ENCODE peak calls at places on chromosomes 7 and 10, in five cellular contexts. X is GM23338, L is stomach, T is GM12878, O is SK-N-SH. I is an unnamed sample.

GRCh38 chr7:101237206-101238067 is at the start of gene CLDN15:
- DNase-seq in X (no peak), L (no peak), T (no peak), O (peak; percentile 39), I (no peak)

GRCh38 chr7:112596981-112597380 is 116.2 kb downstream of the LSMEM1 start:
- DNase-seq in X (no peak), L (no peak), T (no peak), O (no peak), I (no peak)

GRCh38 chr7:45704683-45705016 is 130.5 kb downstream of the ADCY1 start:
- DNase-seq in X (no peak), L (no peak), T (no peak), O (no peak), I (no peak)

GRCh38 chr10:11468126-11468742 is 143.2 kb downstream of the USP6NL start:
- DNase-seq in X (no peak), L (no peak), T (no peak), O (no peak), I (no peak)

GRCh38 chr7:2715341-2716231 is 27.6 kb downstream of the AMZ1 start:
- DNase-seq in X (no peak), L (no peak), T (no peak), O (no peak), I (no peak)

GRCh38 chr10:6501931-6502330 is 78.1 kb downstream of the PRKCQ start:
- DNase-seq in X (no peak), L (no peak), T (no peak), O (no peak), I (no peak)

GRCh38 chr10:33897255-33897893 is 562.9 kb upstream of the NRP1 start:
- DNase-seq in X (no peak), L (no peak), T (no peak), O (no peak), I (peak; percentile 65)

GRCh38 chr7:8217200-8218068 is 44.5 kb downstream of the ICA1 start:
- DNase-seq in X (peak; percentile 88), L (no peak), T (peak; percentile 43), O (peak; percentile 28), I (no peak)

GRCh38 chr10:110279062-110279986 is 25.4 kb downstream of the SMNDC1 start:
- DNase-seq in X (peak; percentile 79), L (peak; percentile 60), T (peak; percentile 28), O (peak; percentile 54), I (peak; percentile 67)

GRCh38 chr7:107652642-107653041 is 8.0 kb upstream of the SLC26A4 start:
- DNase-seq in X (no peak), L (no peak), T (no peak), O (no peak), I (no peak)

GRCh38 chr7:94059747-94060146 is 55.6 kb upstream of the BET1 start:
- DNase-seq in X (no peak), L (no peak), T (peak; percentile 33), O (no peak), I (no peak)

GRCh38 chr10:126502481-126502880 is 114.2 kb upstream of the ADAM12 start:
- DNase-seq in X (no peak), L (no peak), T (no peak), O (no peak), I (no peak)

GRCh38 chr10:16944961-16945360 is 127.7 kb upstream of the RSU1 start:
- DNase-seq in X (no peak), L (no peak), T (no peak), O (no peak), I (no peak)

GRCh38 chr10:73937333-73938020 is 26.5 kb downstream of the PLAU start:
- DNase-seq in X (no peak), L (no peak), T (no peak), O (no peak), I (no peak)

GRCh38 chr10:128050937-128051336 is 75.3 kb downstream of the MKI67 start:
- DNase-seq in X (no peak), L (no peak), T (no peak), O (no peak), I (no peak)

GRCh38 chr7:43764039-43764789 is 5.7 kb downstream of the BLVRA start:
- DNase-seq in X (no peak), L (peak; percentile 56), T (no peak), O (no peak), I (no peak)

GRCh38 chr10:24826022-24826421 is 102.3 kb upstream of the ARHGAP21 start:
- DNase-seq in X (no peak), L (no peak), T (no peak), O (no peak), I (no peak)

GRCh38 chr7:101775181-101775580 is 42.2 kb upstream of the CUX1 start:
- DNase-seq in X (no peak), L (no peak), T (no peak), O (no peak), I (no peak)

GRCh38 chr7:43647772-43648643 is 65.1 kb downstream of the STK17A start:
- DNase-seq in X (peak; percentile 39), L (peak; percentile 71), T (peak; percentile 85), O (peak; percentile 59), I (peak; percentile 71)

GRCh38 chr10:45368181-45368580 is 5.8 kb upstream of the ALOX5 start:
- DNase-seq in X (no peak), L (no peak), T (no peak), O (no peak), I (no peak)

GRCh38 chr7:122310119-122311021 is 5.8 kb upstream of the FEZF1 start:
- DNase-seq in X (peak; percentile 96), L (no peak), T (no peak), O (no peak), I (no peak)

GRCh38 chr10:49089789-49090595 is 25.3 kb downstream of the VSTM4 start:
- DNase-seq in X (no peak), L (no peak), T (no peak), O (no peak), I (no peak)

GRCh38 chr7:112790651-112790973 is 419 bp upstream of the TMEM168 start:
- DNase-seq in X (no peak), L (no peak), T (peak; percentile 44), O (no peak), I (no peak)

GRCh38 chr7:2014391-2015241 is 218.1 kb downstream of the MAD1L1 start:
- DNase-seq in X (no peak), L (no peak), T (no peak), O (peak; percentile 41), I (peak; percentile 43)

GRCh38 chr10:16182688-16183087 is 254.1 kb upstream of the PTER start:
- DNase-seq in X (no peak), L (no peak), T (no peak), O (peak; percentile 17), I (no peak)

GRCh38 chr7:18941197-18941596 is 176.2 kb downstream of the TWIST1 start:
- DNase-seq in X (no peak), L (no peak), T (no peak), O (no peak), I (no peak)

GRCh38 chr7:6478186-6478585 is 30.4 kb upstream of the DAGLB start:
- DNase-seq in X (no peak), L (no peak), T (no peak), O (no peak), I (no peak)

GRCh38 chr10:4947635-4948596 is 15.3 kb upstream of the AKR1C1 start:
- DNase-seq in X (no peak), L (no peak), T (no peak), O (no peak), I (no peak)

GRCh38 chr7:32476816-32477648 is 13.1 kb downstream of the LSM5 start:
- DNase-seq in X (no peak), L (no peak), T (no peak), O (no peak), I (peak; percentile 55)

GRCh38 chr10:96374985-96375830 is 16.4 kb upstream of the OPALIN start:
- DNase-seq in X (peak; percentile 95), L (peak; percentile 88), T (peak; percentile 45), O (peak; percentile 94), I (peak; percentile 83)

GRCh38 chr10:14880201-14880600 is 1.5 kb downstream of the SUV39H2 start:
- DNase-seq in X (peak; percentile 40), L (no peak), T (no peak), O (no peak), I (no peak)

GRCh38 chr7:24877790-24878311 is 102.1 kb downstream of the OSBPL3 start:
- DNase-seq in X (peak; percentile 46), L (no peak), T (peak; percentile 62), O (no peak), I (no peak)

GRCh38 chr10:22620929-22621328 is 93.4 kb downstream of the PIP4K2A start:
- DNase-seq in X (no peak), L (no peak), T (no peak), O (no peak), I (no peak)

DNA sequence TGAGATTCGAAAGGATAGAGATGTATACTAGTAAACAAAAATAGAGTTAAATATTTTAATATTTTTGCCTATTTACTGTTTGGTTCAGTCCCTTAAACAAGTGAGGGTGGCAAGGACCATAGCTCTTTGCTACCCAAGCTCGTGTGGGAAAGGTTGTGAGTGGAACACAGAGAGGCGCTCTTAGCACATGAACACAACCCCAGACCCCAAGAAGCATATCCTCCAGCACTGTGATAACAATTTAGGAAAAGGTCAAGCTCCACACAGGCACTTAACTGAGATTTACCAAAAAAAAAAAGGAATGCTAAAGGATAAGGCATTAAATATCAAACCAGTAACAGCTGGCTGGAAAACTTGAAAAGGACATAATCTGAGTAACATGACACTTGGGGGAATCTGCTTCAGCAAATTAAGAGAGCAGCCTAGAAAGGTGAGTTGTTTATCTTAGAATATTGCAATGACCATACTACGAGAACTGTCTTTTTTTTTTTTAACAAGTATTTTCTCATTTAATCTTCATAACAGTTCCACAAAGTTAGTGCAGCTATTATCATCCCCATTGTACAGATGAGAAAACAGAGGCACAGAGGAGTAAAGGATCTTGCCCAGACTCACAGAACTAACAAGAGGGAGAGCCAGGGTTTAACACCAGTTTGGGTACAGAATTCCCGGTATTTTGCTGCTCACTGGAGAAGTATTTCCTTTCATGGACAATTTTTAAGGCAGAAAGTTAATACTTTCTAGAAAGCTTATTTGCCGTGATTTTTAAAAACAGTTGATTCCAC is 303.5 kb upstream of the AOAH start:
- DNase-seq in X (peak; percentile 14), L (no peak), T (no peak), O (no peak), I (no peak)
- TF ChIP-seq CTCF in X (no peak), L (no peak), T (no peak), O (no peak), I (no peak)

GRCh38 chr7:152140067-152140466 is 114.6 kb downstream of the GALNT11 start:
- DNase-seq in X (no peak), L (no peak), T (no peak), O (no peak), I (no peak)
- H3K36me3 ChIP-seq in X (no peaks in the 10 kb centered on the region), L (peaks cover 97% of the 10 kb centered on the region), T (peaks cover 36% of the 10 kb centered on the region), O (peaks cover 85% of the 10 kb centered on the region), I (no peaks in the 10 kb centered on the region)

GRCh38 chr7:134959810-134960209 is 26.5 kb upstream of the AGBL3 start:
- DNase-seq in X (no peak), L (no peak), T (no peak), O (no peak), I (no peak)
- TF ChIP-seq POLR2AphosphoS5 in X (no peak), L (no peak), T (no peak), O (peak; percentile 3), I (no peak)

DNA sequence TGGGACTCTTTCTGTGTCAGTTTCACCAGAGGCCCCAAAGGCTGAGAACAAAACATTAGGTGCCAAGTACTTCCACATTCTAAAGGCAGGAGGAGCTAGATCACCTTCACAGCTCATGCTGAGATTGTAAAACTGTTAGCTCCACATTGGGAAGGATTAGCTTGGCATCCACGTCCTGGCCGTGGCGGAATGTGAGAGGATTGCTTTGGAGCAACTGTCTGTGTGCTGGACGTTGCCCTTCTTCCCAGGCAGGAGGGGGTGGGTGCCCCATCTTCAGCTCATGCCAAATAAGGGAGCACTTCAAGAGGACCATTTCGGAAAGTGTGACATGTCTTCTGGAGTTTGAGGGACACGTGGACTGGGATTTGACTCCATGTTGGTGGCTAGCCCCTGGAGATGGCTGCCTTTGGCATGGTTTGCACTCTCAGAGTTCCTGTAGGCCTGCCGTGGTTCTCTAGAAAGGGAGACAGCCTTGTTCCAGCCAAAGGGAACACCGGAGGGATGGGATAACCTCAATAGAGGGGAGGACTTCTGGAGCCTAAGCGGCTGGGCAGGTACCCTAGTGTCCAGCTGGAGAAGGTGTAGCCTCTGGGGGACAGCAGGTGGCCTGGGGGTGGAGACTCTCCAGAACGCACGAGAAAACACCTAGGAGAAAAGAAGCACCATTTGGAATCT is 19.9 kb upstream of the FMC1 start:
- DNase-seq in X (peak; percentile 75), L (no peak), T (no peak), O (no peak), I (no peak)
- TF ChIP-seq CTCF in X (peak; percentile 59), L (peak; percentile 29), T (peak; percentile 25), O (peak; percentile 56), I (no peak)

I was measured in breast epithelium.